ENCODE peak calls at places on chromosomes 1 and 21, in seven cellular contexts. One of them, this sample, is unnamed.

GRCh38 chr1:159779403-159779851 is 1.3 kb upstream of the DUSP23 start:
- DNase-seq in GM13977: no peak
- DNase-seq in cardiac muscle cell: peak
- DNase-seq in astrocyte: peak
- DNase-seq in BE2C: no peak
- DNase-seq in AG04450: peak
- DNase-seq in LHCN-M2: peak
- DNase-seq in this sample: no peak

GRCh38 chr1:86503477-86504129 is 34.9 kb downstream of the CLCA1 start:
- DNase-seq in AG04450: peak
- DNase-seq in GM13977: no peak
- DNase-seq in LHCN-M2: peak
- DNase-seq in astrocyte: no peak
- DNase-seq in BE2C: no peak
- DNase-seq in cardiac muscle cell: peak
- DNase-seq in this sample: no peak

GRCh38 chr1:119001181-119002018 is 13.3 kb upstream of the TBX15 start:
- DNase-seq in cardiac muscle cell: peak
- DNase-seq in BE2C: no peak
- DNase-seq in GM13977: no peak
- DNase-seq in AG04450: no peak
- DNase-seq in LHCN-M2: no peak
- DNase-seq in astrocyte: no peak
- DNase-seq in this sample: no peak

GRCh38 chr1:231045318-231045717 is 5.3 kb upstream of the FAM89A start:
- DNase-seq in astrocyte: no peak
- DNase-seq in LHCN-M2: no peak
- DNase-seq in cardiac muscle cell: no peak
- DNase-seq in BE2C: no peak
- DNase-seq in AG04450: no peak
- DNase-seq in GM13977: no peak
- DNase-seq in this sample: no peak

GRCh38 chr1:60394436-60394835 is 320.9 kb upstream of the C1orf87 start:
- DNase-seq in AG04450: no peak
- DNase-seq in astrocyte: peak
- DNase-seq in GM13977: no peak
- DNase-seq in cardiac muscle cell: no peak
- DNase-seq in BE2C: no peak
- DNase-seq in LHCN-M2: peak
- DNase-seq in this sample: no peak

GRCh38 chr1:93394514-93394913 is 48.8 kb downstream of the DR1 start:
- DNase-seq in BE2C: no peak
- DNase-seq in LHCN-M2: peak
- DNase-seq in AG04450: no peak
- DNase-seq in astrocyte: no peak
- DNase-seq in GM13977: no peak
- DNase-seq in cardiac muscle cell: peak
- DNase-seq in this sample: no peak

GRCh38 chr1:221704291-221704690 is 37.6 kb downstream of the DUSP10 start:
- DNase-seq in astrocyte: no peak
- DNase-seq in LHCN-M2: no peak
- DNase-seq in GM13977: no peak
- DNase-seq in AG04450: no peak
- DNase-seq in BE2C: no peak
- DNase-seq in cardiac muscle cell: peak
- DNase-seq in this sample: no peak

GRCh38 chr1:3672971-3673361 is 20.6 kb downstream of the TP73 start:
- DNase-seq in LHCN-M2: no peak
- DNase-seq in GM13977: no peak
- DNase-seq in cardiac muscle cell: no peak
- DNase-seq in astrocyte: no peak
- DNase-seq in BE2C: no peak
- DNase-seq in AG04450: no peak
- DNase-seq in this sample: no peak

GRCh38 chr1:109307363-109308021 is 681 bp upstream of the MYBPHL start:
- DNase-seq in GM13977: no peak
- DNase-seq in BE2C: no peak
- DNase-seq in AG04450: no peak
- DNase-seq in LHCN-M2: no peak
- DNase-seq in cardiac muscle cell: no peak
- DNase-seq in astrocyte: no peak
- DNase-seq in this sample: peak

GRCh38 chr1:39960461-39960958 is 5.6 kb downstream of the MFSD2A start:
- DNase-seq in LHCN-M2: no peak
- DNase-seq in GM13977: peak
- DNase-seq in cardiac muscle cell: no peak
- DNase-seq in astrocyte: no peak
- DNase-seq in BE2C: peak
- DNase-seq in AG04450: no peak
- DNase-seq in this sample: no peak

GRCh38 chr1:198563578-198563977 is 23.1 kb upstream of the ATP6V1G3 start:
- DNase-seq in cardiac muscle cell: no peak
- DNase-seq in BE2C: no peak
- DNase-seq in AG04450: no peak
- DNase-seq in astrocyte: peak
- DNase-seq in LHCN-M2: no peak
- DNase-seq in GM13977: no peak
- DNase-seq in this sample: no peak

GRCh38 chr21:25639922-25640670 is 1.0 kb downstream of the JAM2 start:
- DNase-seq in cardiac muscle cell: no peak
- DNase-seq in GM13977: peak
- DNase-seq in LHCN-M2: peak
- DNase-seq in AG04450: no peak
- DNase-seq in astrocyte: no peak
- DNase-seq in BE2C: peak
- DNase-seq in this sample: peak

GRCh38 chr1:92882817-92883216 is 51.0 kb downstream of the RPL5 start:
- DNase-seq in GM13977: no peak
- DNase-seq in BE2C: no peak
- DNase-seq in astrocyte: no peak
- DNase-seq in cardiac muscle cell: no peak
- DNase-seq in LHCN-M2: no peak
- DNase-seq in AG04450: no peak
- DNase-seq in this sample: peak

GRCh38 chr1:168234846-168235547 is 9.2 kb downstream of the SFT2D2 start:
- DNase-seq in LHCN-M2: peak
- DNase-seq in GM13977: peak
- DNase-seq in astrocyte: peak
- DNase-seq in cardiac muscle cell: peak
- DNase-seq in AG04450: no peak
- DNase-seq in BE2C: peak
- DNase-seq in this sample: peak

GRCh38 chr1:213277036-213277435 is 226.0 kb downstream of the RPS6KC1 start:
- DNase-seq in cardiac muscle cell: no peak
- DNase-seq in AG04450: no peak
- DNase-seq in BE2C: no peak
- DNase-seq in GM13977: no peak
- DNase-seq in LHCN-M2: peak
- DNase-seq in astrocyte: no peak
- DNase-seq in this sample: no peak

GRCh38 chr1:166089804-166090203 is 77.0 kb downstream of the FAM78B start:
- DNase-seq in GM13977: peak
- DNase-seq in LHCN-M2: no peak
- DNase-seq in cardiac muscle cell: no peak
- DNase-seq in AG04450: no peak
- DNase-seq in astrocyte: no peak
- DNase-seq in BE2C: no peak
- DNase-seq in this sample: peak

GRCh38 chr1:11493972-11494655 is 15.2 kb downstream of the DISP3 start:
- DNase-seq in cardiac muscle cell: no peak
- DNase-seq in AG04450: no peak
- DNase-seq in LHCN-M2: no peak
- DNase-seq in GM13977: no peak
- DNase-seq in BE2C: no peak
- DNase-seq in astrocyte: no peak
- DNase-seq in this sample: no peak

GRCh38 chr1:99662581-99663208 is 16.8 kb downstream of the PALMD start:
- DNase-seq in cardiac muscle cell: peak
- DNase-seq in GM13977: no peak
- DNase-seq in AG04450: peak
- DNase-seq in LHCN-M2: peak
- DNase-seq in astrocyte: no peak
- DNase-seq in BE2C: peak
- DNase-seq in this sample: peak

GRCh38 chr1:14745321-14745720 is 146.8 kb downstream of the KAZN start:
- DNase-seq in BE2C: no peak
- DNase-seq in GM13977: no peak
- DNase-seq in LHCN-M2: no peak
- DNase-seq in astrocyte: no peak
- DNase-seq in cardiac muscle cell: no peak
- DNase-seq in AG04450: no peak
- DNase-seq in this sample: no peak

GRCh38 chr21:45001134-45002095 is 61.6 kb downstream of the SLX9 start:
- DNase-seq in astrocyte: peak
- DNase-seq in cardiac muscle cell: peak
- DNase-seq in LHCN-M2: peak
- DNase-seq in BE2C: peak
- DNase-seq in GM13977: no peak
- DNase-seq in AG04450: peak
- DNase-seq in this sample: no peak

GRCh38 chr1:236281286-236282158 is at the start of gene ERO1B:
- DNase-seq in LHCN-M2: peak
- DNase-seq in AG04450: peak
- DNase-seq in astrocyte: peak
- DNase-seq in cardiac muscle cell: peak
- DNase-seq in BE2C: peak
- DNase-seq in GM13977: peak
- DNase-seq in this sample: peak

GRCh38 chr21:36437745-36438128 is 42.2 kb downstream of the CLDN14 start:
- DNase-seq in GM13977: no peak
- DNase-seq in cardiac muscle cell: peak
- DNase-seq in AG04450: peak
- DNase-seq in LHCN-M2: peak
- DNase-seq in astrocyte: peak
- DNase-seq in BE2C: no peak
- DNase-seq in this sample: no peak

GRCh38 chr1:220879509-220880366 is 495 bp downstream of the HLX start:
- DNase-seq in LHCN-M2: peak
- DNase-seq in BE2C: peak
- DNase-seq in cardiac muscle cell: peak
- DNase-seq in GM13977: peak
- DNase-seq in astrocyte: peak
- DNase-seq in AG04450: no peak
- DNase-seq in this sample: peak

GRCh38 chr1:204520834-204521709 is 4.9 kb downstream of the MDM4 start:
- DNase-seq in cardiac muscle cell: peak
- DNase-seq in AG04450: peak
- DNase-seq in astrocyte: peak
- DNase-seq in LHCN-M2: peak
- DNase-seq in GM13977: peak
- DNase-seq in BE2C: no peak
- DNase-seq in this sample: no peak

GRCh38 chr1:94871031-94871430 is 50.9 kb downstream of the SLC44A3 start:
- DNase-seq in astrocyte: peak
- DNase-seq in AG04450: no peak
- DNase-seq in BE2C: no peak
- DNase-seq in LHCN-M2: no peak
- DNase-seq in cardiac muscle cell: no peak
- DNase-seq in GM13977: no peak
- DNase-seq in this sample: no peak

GRCh38 chr1:197400522-197400902 is 132.5 kb downstream of the CRB1 start:
- DNase-seq in AG04450: no peak
- DNase-seq in cardiac muscle cell: no peak
- DNase-seq in GM13977: no peak
- DNase-seq in astrocyte: no peak
- DNase-seq in BE2C: no peak
- DNase-seq in LHCN-M2: no peak
- DNase-seq in this sample: no peak